ENCODE peak calls at places on chromosomes 16 and 17, in eight cellular contexts. E, C, H, Z, F, P, T and B are unnamed samples.

GRCh38 chr17:10547351-10547750 is 2.1 kb downstream of the MYH2 start:
- DNase-seq in P (no peak), C (no peak), E (peak; percentile 56), T (no peak), H (no peak), Z (no peak), F (no peak), B (no peak)

GRCh38 chr17:37493249-37494027 is 3.7 kb downstream of the DUSP14 start:
- DNase-seq in P (no peak), T (no peak), Z (no peak), H (no peak), E (peak; percentile 73), F (no peak), C (no peak), B (no peak)

GRCh38 chr16:82439678-82440293 is 187.0 kb upstream of the CDH13 start:
- DNase-seq in E (peak; percentile 2), F (no peak), Z (peak; percentile 73), C (no peak), P (peak; percentile 12), T (no peak), H (no peak), B (peak; percentile 50)

GRCh38 chr16:50881331-50881830 is 139.5 kb downstream of the CYLD start:
- DNase-seq in F (no peak), C (no peak), Z (peak; percentile 47), P (no peak), H (no peak), T (no peak), E (no peak), B (no peak)

GRCh38 chr17:66849851-66850580 is 15.1 kb downstream of the CACNG5 start:
- DNase-seq in E (no peak), C (no peak), P (no peak), H (no peak), T (no peak), F (no peak), Z (no peak), B (no peak)

GRCh38 chr17:13365331-13365730 is 236.4 kb downstream of the HS3ST3A1 start:
- DNase-seq in Z (no peak), F (no peak), C (no peak), P (no peak), H (no peak), T (no peak), E (no peak), B (no peak)

GRCh38 chr17:41697122-41697962 is 8.7 kb downstream of the EIF1 start:
- DNase-seq in Z (peak; percentile 37), C (peak; percentile 71), T (peak; percentile 73), H (no peak), E (peak; percentile 98), F (no peak), P (peak; percentile 43), B (peak; percentile 72)

GRCh38 chr16:58511933-58512815 is 3.1 kb upstream of the SETD6 start:
- DNase-seq in F (peak; percentile 85), C (peak; percentile 45), E (peak; percentile 69), T (peak; percentile 75), P (peak; percentile 81), H (peak; percentile 38), Z (peak; percentile 98), B (peak; percentile 91)

GRCh38 chr17:1941241-1942065 is 83.7 kb downstream of the RTN4RL1 start:
- DNase-seq in T (no peak), Z (no peak), P (no peak), H (no peak), C (no peak), E (no peak), F (no peak), B (no peak)

GRCh38 chr16:55035956-55036355 is 105.3 kb downstream of the IRX5 start:
- DNase-seq in Z (peak; percentile 30), F (no peak), E (no peak), P (no peak), H (no peak), C (no peak), T (no peak), B (no peak)

GRCh38 chr16:65975049-65975708 is 391.3 kb upstream of the CDH5 start:
- DNase-seq in C (no peak), E (peak; percentile 42), Z (peak; percentile 65), F (no peak), T (no peak), P (peak; percentile 71), H (no peak), B (no peak)

GRCh38 chr17:53101706-53102105 is 721.0 kb upstream of the KIF2B start:
- DNase-seq in P (no peak), T (no peak), C (no peak), H (no peak), Z (no peak), F (no peak), E (no peak), B (no peak)

GRCh38 chr17:76709077-76709950 is 1.5 kb downstream of the MXRA7 start:
- DNase-seq in Z (peak; percentile 92), E (peak; percentile 99), P (peak; percentile 41), T (peak; percentile 92), H (peak; percentile 88), F (no peak), C (peak; percentile 79), B (peak; percentile 94)

GRCh38 chr17:7330099-7331015 is 1.2 kb upstream of the NEURL4 start:
- DNase-seq in H (no peak), C (peak; percentile 77), Z (peak; percentile 97), T (peak; percentile 78), P (peak; percentile 79), F (peak; percentile 77), E (peak; percentile 93), B (peak; percentile 90)

GRCh38 chr16:87273471-87274030 is 43.6 kb downstream of the C16orf95 start:
- DNase-seq in T (no peak), C (no peak), Z (no peak), H (no peak), E (no peak), F (no peak), P (no peak), B (no peak)

GRCh38 chr16:1706386-1707192 is 594 bp downstream of the MAPK8IP3 start:
- DNase-seq in E (peak; percentile 60), T (no peak), P (peak; percentile 48), F (no peak), Z (peak; percentile 59), H (no peak), C (no peak), B (no peak)

GRCh38 chr16:21239646-21240045 is 6.1 kb downstream of the ANKS4B start:
- DNase-seq in Z (no peak), T (no peak), F (no peak), P (no peak), H (no peak), E (no peak), C (no peak), B (no peak)

GRCh38 chr17:66165537-66166123 is 26.3 kb downstream of the CEP112 start:
- DNase-seq in F (no peak), P (peak; percentile 60), Z (no peak), C (no peak), T (no peak), E (peak; percentile 72), H (no peak), B (no peak)

GRCh38 chr17:67401598-67402504 is 24.8 kb downstream of the PITPNC1 start:
- DNase-seq in C (no peak), Z (no peak), F (no peak), T (no peak), P (peak; percentile 90), E (no peak), H (no peak), B (no peak)

GRCh38 chr16:2028146-2028545 is 1.4 kb downstream of the NHERF2 start:
- DNase-seq in T (no peak), E (no peak), P (no peak), F (no peak), H (no peak), Z (no peak), C (no peak), B (no peak)

DNA sequence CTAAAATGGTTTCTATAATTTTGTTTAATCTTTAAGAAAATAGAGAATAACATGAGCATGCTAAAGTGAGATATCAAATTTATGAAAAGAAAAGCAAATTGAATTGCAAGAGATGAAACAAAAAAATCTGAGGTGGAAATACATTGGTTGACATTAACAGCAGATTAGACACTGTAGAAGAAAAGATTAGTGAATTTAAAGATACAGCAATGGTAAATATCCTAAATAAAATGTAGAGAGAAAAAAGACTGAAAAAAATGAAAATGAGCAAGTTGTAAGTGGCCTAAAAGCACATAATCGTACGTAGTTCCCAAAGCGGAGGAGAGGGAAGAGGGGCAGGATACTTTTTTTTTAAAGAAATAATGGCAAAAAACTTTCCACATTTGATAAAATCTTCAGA is 30.5 kb upstream of the ALDH3A2 start:
- DNase-seq in E (no peak), F (no peak), T (no peak), H (no peak), Z (no peak), P (no peak), C (no peak), B (no peak)
- H3K4me3 ChIP-seq in E (no peak overlapping the region), F (no peak overlapping the region), T (no peak overlapping the region), H (no peak overlapping the region), Z (peak overlapping the region; percentile 2), P (no peak overlapping the region), C (no peak overlapping the region), B (no peak overlapping the region)

DNA sequence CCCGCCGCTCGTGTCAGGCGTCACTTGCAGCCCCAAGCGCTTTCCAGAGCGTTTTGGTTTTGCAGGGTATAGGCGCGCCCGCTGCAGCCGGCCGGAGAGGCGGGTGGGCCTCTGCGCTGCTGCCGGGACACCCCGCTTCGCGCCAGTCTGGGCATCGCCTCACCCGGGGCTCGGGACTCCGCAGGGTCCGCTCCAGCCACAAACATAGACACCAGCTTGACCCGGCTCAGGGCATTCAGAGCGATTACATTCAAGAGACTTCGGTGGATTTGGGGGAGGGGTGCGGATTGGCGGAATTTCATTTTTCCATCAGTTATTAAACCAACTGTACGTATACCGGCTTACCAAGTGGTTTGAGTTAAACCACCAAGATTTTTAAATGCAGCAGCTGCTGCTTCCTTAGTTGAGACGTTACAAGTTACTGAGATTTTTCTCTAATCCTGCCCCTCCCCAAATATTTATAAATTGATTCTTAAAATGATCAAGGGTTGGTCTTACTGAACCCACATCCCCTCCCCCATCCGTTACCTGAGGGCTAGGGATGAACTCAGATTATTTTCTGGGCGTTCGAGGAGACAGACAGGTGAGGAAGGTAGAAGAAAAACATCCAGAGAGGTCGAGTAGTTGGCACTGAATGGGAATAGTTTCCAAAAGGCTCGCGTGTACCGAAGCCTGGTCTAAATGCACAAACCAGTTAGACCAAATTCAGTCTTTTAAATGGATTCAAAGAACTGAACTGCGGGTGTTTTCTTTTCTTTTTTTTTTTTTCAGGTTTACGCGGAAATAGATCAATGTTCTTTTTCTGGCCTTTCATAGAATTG is 1.5 kb downstream of the CRHR1 start:
- DNase-seq in T (no peak), Z (peak; percentile 81), C (no peak), P (no peak), E (no peak), F (no peak), H (no peak), B (no peak)
- H3K4me3 ChIP-seq in T (peak overlapping the region; percentile 67), Z (peak overlapping the region; percentile 66), C (peak overlapping the region; percentile 46), P (no peak overlapping the region), E (no peak overlapping the region), F (peak overlapping the region; percentile 36), H (peak overlapping the region; percentile 73), B (peak overlapping the region; percentile 41)

DNA sequence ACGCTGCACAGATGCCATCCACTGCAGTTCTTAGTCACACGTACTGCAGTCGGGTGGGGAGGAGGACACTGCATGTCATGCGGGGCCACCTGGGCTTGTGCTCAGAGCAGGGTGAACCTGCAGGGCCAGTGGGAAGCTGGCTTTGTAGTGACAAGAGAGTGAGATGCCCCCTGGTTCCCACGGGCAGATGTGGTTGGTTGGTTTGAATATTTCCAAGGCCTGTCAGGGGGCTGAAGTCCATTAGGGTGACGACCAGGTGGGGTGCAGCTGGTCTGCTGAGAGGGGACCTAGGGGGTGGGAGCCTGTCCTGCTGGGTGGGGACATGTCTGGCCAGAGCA is 14.3 kb downstream of the ZNF213 start:
- DNase-seq in T (no peak), C (no peak), P (no peak), E (no peak), Z (no peak), F (no peak), H (no peak), B (no peak)
- H3K4me3 ChIP-seq in T (peak overlapping the region; percentile 71), C (no peak overlapping the region), P (no peak overlapping the region), E (no peak overlapping the region), Z (peak overlapping the region; percentile 90), F (peak overlapping the region; percentile 64), H (peak overlapping the region; percentile 94), B (no peak overlapping the region)

GRCh38 chr17:75151893-75152292 is 2.4 kb downstream of the JPT1 start:
- DNase-seq in E (peak; percentile 32), F (no peak), H (no peak), Z (no peak), P (no peak), T (no peak), C (no peak), B (no peak)
- H3K4me3 ChIP-seq in E (no peak overlapping the region), F (no peak overlapping the region), H (no peak overlapping the region), Z (peak overlapping the region; percentile 94), P (no peak overlapping the region), T (no peak overlapping the region), C (no peak overlapping the region), B (no peak overlapping the region)